ENCODE peak calls at places on chromosomes 6 and 20, in eight cellular contexts. T is SHP77; W is K562; R is activated T-helper 1 cell treated with anti-CD3 and anti-CD28 coated beads, Interleukin-2, amount 50 U/mL, for 16 hours; E is GDM1; H is IMR-90; C is glutamatergic neuron; Z is cardiac muscle cell. Y is an unnamed sample.

GRCh38 chr6:39879535-39879934 is 54.7 kb downstream of the MOCS1 start:
- DNase-seq in T (no peak), W (no peak), R (no peak), E (no peak), H (peak; percentile 17), C (no peak), Z (peak; percentile 23), Y (no peak)

GRCh38 chr20:9215539-9215938 is 146.7 kb downstream of the PLCB4 start:
- DNase-seq in T (no peak), W (peak; percentile 13), R (no peak), E (no peak), H (no peak), C (no peak), Z (no peak), Y (no peak)

GRCh38 chr6:43943099-43943766 is 173.2 kb downstream of the VEGFA start:
- DNase-seq in T (no peak), W (no peak), R (no peak), E (no peak), H (no peak), C (no peak), Z (no peak), Y (peak; percentile 7)

GRCh38 chr20:33864324-33864963 is 53.3 kb downstream of the CHMP4B start:
- DNase-seq in T (no peak), W (no peak), R (no peak), E (no peak), H (no peak), C (no peak), Z (no peak), Y (peak; percentile 30)

GRCh38 chr6:1667012-1667804 is 57.5 kb downstream of the FOXC1 start:
- DNase-seq in T (no peak), W (no peak), R (no peak), E (no peak), H (peak; percentile 97), C (no peak), Z (no peak), Y (no peak)

GRCh38 chr6:169964440-169965212 is 213.2 kb downstream of the ERMARD start:
- DNase-seq in T (no peak), W (no peak), R (no peak), E (no peak), H (no peak), C (no peak), Z (no peak), Y (no peak)

GRCh38 chr20:5180421-5180820 is 53.6 kb downstream of the CDS2 start:
- DNase-seq in T (no peak), W (no peak), R (no peak), E (no peak), H (no peak), C (no peak), Z (no peak), Y (no peak)

GRCh38 chr6:27592107-27592480 is 119.2 kb upstream of the ZNF184 start:
- DNase-seq in T (no peak), W (peak; percentile 65), R (no peak), E (no peak), H (no peak), C (no peak), Z (peak; percentile 19), Y (no peak)

GRCh38 chr6:121858310-121858709 is 422.9 kb downstream of the GJA1 start:
- DNase-seq in T (no peak), W (no peak), R (no peak), E (no peak), H (no peak), C (no peak), Z (no peak), Y (no peak)

GRCh38 chr6:37732688-37733087 is 35.0 kb upstream of the MDGA1 start:
- DNase-seq in T (no peak), W (peak; percentile 46), R (no peak), E (no peak), H (no peak), C (no peak), Z (no peak), Y (no peak)

GRCh38 chr20:34951252-34951651 is 4.4 kb downstream of the GSS start:
- DNase-seq in T (no peak), W (no peak), R (no peak), E (no peak), H (no peak), C (no peak), Z (no peak), Y (no peak)

GRCh38 chr6:150301871-150302800 is 66.7 kb upstream of the IYD start:
- DNase-seq in T (no peak), W (peak; percentile 43), R (no peak), E (no peak), H (peak; percentile 58), C (no peak), Z (peak; percentile 57), Y (no peak)

GRCh38 chr6:117167520-117168271 is 97.7 kb upstream of the VGLL2 start:
- DNase-seq in T (no peak), W (no peak), R (no peak), E (no peak), H (peak; percentile 2), C (no peak), Z (no peak), Y (peak; percentile 4)

GRCh38 chr20:38748097-38748862 is at the start of gene ACTR5:
- DNase-seq in T (peak; percentile 80), W (peak; percentile 91), R (peak; percentile 94), E (peak; percentile 92), H (peak; percentile 80), C (peak; percentile 96), Z (peak; percentile 91), Y (peak; percentile 92)

GRCh38 chr20:62938105-62938888 is at the start of gene GID8:
- DNase-seq in T (no peak), W (peak; percentile 63), R (no peak), E (no peak), H (peak; percentile 33), C (peak; percentile 74), Z (peak; percentile 57), Y (peak; percentile 34)

GRCh38 chr20:63167026-63167917 is 48.7 kb downstream of the YTHDF1 start:
- DNase-seq in T (no peak), W (no peak), R (no peak), E (no peak), H (no peak), C (peak; percentile 58), Z (no peak), Y (no peak)

GRCh38 chr6:1527098-1527497 is 82.6 kb upstream of the FOXC1 start:
- DNase-seq in T (no peak), W (no peak), R (no peak), E (no peak), H (peak; percentile 58), C (peak; percentile 28), Z (peak; percentile 80), Y (no peak)

GRCh38 chr6:21885532-21886089 is 292.1 kb downstream of the SOX4 start:
- DNase-seq in T (no peak), W (no peak), R (no peak), E (no peak), H (peak; percentile 85), C (peak; percentile 92), Z (peak; percentile 88), Y (peak; percentile 98)

GRCh38 chr6:144335914-144336313 is 50.8 kb downstream of the UTRN start:
- DNase-seq in T (no peak), W (no peak), R (no peak), E (no peak), H (no peak), C (no peak), Z (no peak), Y (no peak)

GRCh38 chr20:17995967-17996819 is 27.4 kb downstream of the MGME1 start:
- DNase-seq in T (peak; percentile 29), W (peak; percentile 55), R (no peak), E (peak; percentile 23), H (peak; percentile 74), C (no peak), Z (peak; percentile 79), Y (no peak)

GRCh38 chr6:8108031-8108660 is 5.8 kb upstream of the EEF1E1 start:
- DNase-seq in T (no peak), W (peak; percentile 45), R (no peak), E (no peak), H (peak; percentile 99), C (no peak), Z (peak; percentile 80), Y (no peak)

GRCh38 chr6:5138995-5139827 is 54.1 kb downstream of the PPP1R3G start:
- DNase-seq in T (no peak), W (no peak), R (no peak), E (no peak), H (no peak), C (no peak), Z (no peak), Y (no peak)

GRCh38 chr6:128509709-128510108 is 10.7 kb downstream of the PTPRK start:
- DNase-seq in T (no peak), W (no peak), R (no peak), E (no peak), H (no peak), C (no peak), Z (no peak), Y (no peak)

GRCh38 chr20:35216541-35216940 is 9.9 kb upstream of the MMP24 start:
- DNase-seq in T (no peak), W (no peak), R (no peak), E (no peak), H (no peak), C (no peak), Z (no peak), Y (no peak)

GRCh38 chr20:19438488-19438887 is 226.0 kb downstream of the SLC24A3 start:
- DNase-seq in T (no peak), W (no peak), R (no peak), E (no peak), H (no peak), C (no peak), Z (no peak), Y (no peak)

GRCh38 chr6:6844451-6844974 is 256.0 kb downstream of the LY86 start:
- DNase-seq in T (no peak), W (no peak), R (no peak), E (no peak), H (no peak), C (no peak), Z (no peak), Y (no peak)

GRCh38 chr20:2986466-2986865 is 57.0 kb upstream of the GNRH2 start:
- DNase-seq in T (no peak), W (no peak), R (no peak), E (no peak), H (peak; percentile 33), C (no peak), Z (peak; percentile 45), Y (no peak)

GRCh38 chr6:46689657-46690056 is 2.0 kb downstream of the TDRD6 start:
- DNase-seq in T (no peak), W (no peak), R (no peak), E (no peak), H (no peak), C (no peak), Z (no peak), Y (no peak)

GRCh38 chr6:31067881-31068737 is 44.3 kb downstream of the C6orf15 start:
- DNase-seq in T (no peak), W (no peak), R (no peak), E (no peak), H (no peak), C (no peak), Z (no peak), Y (no peak)

GRCh38 chr6:161273752-161274487 is at the start of gene AGPAT4:
- DNase-seq in T (peak; percentile 37), W (peak; percentile 97), R (no peak), E (peak; percentile 78), H (peak; percentile 98), C (peak; percentile 36), Z (peak; percentile 97), Y (peak; percentile 55)

GRCh38 chr20:50052952-50053789 is 59.8 kb downstream of the UBE2V1 start:
- DNase-seq in T (no peak), W (no peak), R (no peak), E (no peak), H (no peak), C (no peak), Z (no peak), Y (peak; percentile 90)

GRCh38 chr20:37697314-37697713 is 3.5 kb downstream of the CTNNBL1 start:
- DNase-seq in T (no peak), W (no peak), R (no peak), E (no peak), H (no peak), C (no peak), Z (no peak), Y (no peak)

GRCh38 chr6:11202513-11203305 is 29.8 kb downstream of the NEDD9 start:
- DNase-seq in T (no peak), W (no peak), R (no peak), E (no peak), H (peak; percentile 41), C (no peak), Z (peak; percentile 25), Y (no peak)

Y was measured in WERI-Rb-1.